ENCODE peak calls at places on chromosome 7, in eight cellular contexts. One of them, this sample, is unnamed.

GRCh38 chr7:134553976-134554375 is 5.1 kb downstream of the AKR1B15 start:
- DNase-seq in breast epithelium: no peak
- DNase-seq in GM23338: peak
- DNase-seq in endothelial cell of umbilical vein: no peak
- DNase-seq in SK-N-SH: no peak
- DNase-seq in stomach: peak
- DNase-seq in Panc1: no peak
- DNase-seq in sigmoid colon: no peak
- DNase-seq in this sample: no peak

GRCh38 chr7:43639858-43640491 is 57.1 kb downstream of the STK17A start:
- DNase-seq in endothelial cell of umbilical vein: peak
- DNase-seq in breast epithelium: no peak
- DNase-seq in stomach: peak
- DNase-seq in GM23338: no peak
- DNase-seq in SK-N-SH: no peak
- DNase-seq in Panc1: no peak
- DNase-seq in sigmoid colon: no peak
- DNase-seq in this sample: peak

GRCh38 chr7:15131661-15132060 is 229.1 kb upstream of the DGKB start:
- DNase-seq in sigmoid colon: no peak
- DNase-seq in stomach: no peak
- DNase-seq in Panc1: no peak
- DNase-seq in endothelial cell of umbilical vein: no peak
- DNase-seq in SK-N-SH: no peak
- DNase-seq in GM23338: no peak
- DNase-seq in breast epithelium: no peak
- DNase-seq in this sample: no peak

GRCh38 chr7:117062300-117062699 is 109.0 kb downstream of the ST7 start:
- DNase-seq in sigmoid colon: no peak
- DNase-seq in breast epithelium: no peak
- DNase-seq in endothelial cell of umbilical vein: no peak
- DNase-seq in SK-N-SH: no peak
- DNase-seq in stomach: no peak
- DNase-seq in Panc1: no peak
- DNase-seq in GM23338: no peak
- DNase-seq in this sample: no peak

GRCh38 chr7:37495574-37496184 is 47.0 kb upstream of the ELMO1 start:
- DNase-seq in sigmoid colon: no peak
- DNase-seq in Panc1: peak
- DNase-seq in GM23338: peak
- DNase-seq in breast epithelium: no peak
- DNase-seq in stomach: no peak
- DNase-seq in endothelial cell of umbilical vein: peak
- DNase-seq in SK-N-SH: peak
- DNase-seq in this sample: no peak

GRCh38 chr7:142248-142955 is 50.0 kb upstream of the FAM20C start:
- DNase-seq in stomach: peak
- DNase-seq in Panc1: no peak
- DNase-seq in breast epithelium: no peak
- DNase-seq in SK-N-SH: no peak
- DNase-seq in sigmoid colon: peak
- DNase-seq in GM23338: no peak
- DNase-seq in endothelial cell of umbilical vein: no peak
- DNase-seq in this sample: peak

GRCh38 chr7:713488-714230 is 12.8 kb upstream of the DNAAF5 start:
- DNase-seq in breast epithelium: no peak
- DNase-seq in sigmoid colon: peak
- DNase-seq in SK-N-SH: no peak
- DNase-seq in endothelial cell of umbilical vein: no peak
- DNase-seq in GM23338: no peak
- DNase-seq in Panc1: no peak
- DNase-seq in stomach: no peak
- DNase-seq in this sample: no peak

GRCh38 chr7:112449353-112449752 is 907 bp upstream of the IFRD1 start:
- DNase-seq in endothelial cell of umbilical vein: peak
- DNase-seq in breast epithelium: no peak
- DNase-seq in Panc1: peak
- DNase-seq in sigmoid colon: no peak
- DNase-seq in SK-N-SH: no peak
- DNase-seq in stomach: peak
- DNase-seq in GM23338: no peak
- DNase-seq in this sample: peak

DNA sequence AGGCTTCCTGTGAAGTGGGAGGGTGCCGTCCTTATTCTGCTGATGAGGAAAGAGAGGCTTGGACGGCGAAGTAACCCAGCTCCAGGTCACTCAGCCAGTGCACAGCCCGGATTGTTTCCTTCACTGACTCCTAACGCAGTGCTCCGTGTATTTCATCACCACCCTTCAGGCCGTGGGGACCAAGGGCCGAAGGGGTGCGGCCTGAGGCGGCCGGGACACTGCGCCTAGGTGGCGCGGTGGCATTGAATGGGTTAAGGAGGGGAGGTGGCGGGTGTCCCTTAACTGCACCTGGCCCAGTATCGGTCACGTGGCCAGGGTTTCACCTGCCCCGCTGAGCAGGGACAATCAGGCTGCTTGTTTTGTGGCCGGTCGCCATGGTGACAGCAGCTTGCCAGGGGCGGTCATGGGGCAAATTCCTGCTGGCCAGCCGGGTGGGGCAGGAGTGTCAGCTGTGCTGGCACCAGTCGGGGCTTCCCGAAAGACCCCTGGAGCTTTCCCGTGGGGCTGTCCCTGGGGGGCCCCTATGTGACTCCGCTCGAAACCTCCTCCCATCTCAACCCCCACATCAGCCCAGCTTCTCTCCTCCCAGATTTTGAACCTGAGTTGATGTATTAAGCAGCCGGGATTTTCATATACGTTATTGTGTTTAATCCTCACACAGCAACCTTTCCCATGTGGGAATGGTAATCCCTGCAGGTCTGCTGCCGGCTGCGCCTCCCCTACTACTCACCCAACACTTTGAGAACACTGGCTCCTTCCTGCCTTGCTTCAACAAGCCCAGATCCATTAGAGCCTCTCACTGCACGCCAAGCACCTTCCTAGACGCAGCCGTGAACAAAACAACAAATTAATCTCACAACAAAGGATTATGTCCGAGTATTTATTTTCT is 4.4 kb upstream of the ABHD11 start:
- DNase-seq in SK-N-SH: peak
- DNase-seq in GM23338: peak
- DNase-seq in endothelial cell of umbilical vein: no peak
- DNase-seq in stomach: peak
- DNase-seq in sigmoid colon: peak
- DNase-seq in Panc1: no peak
- DNase-seq in breast epithelium: peak
- DNase-seq in this sample: peak
- TF ChIP-seq POLR2AphosphoS5 in SK-N-SH: no peak
- TF ChIP-seq POLR2AphosphoS5 in GM23338: no peak
- TF ChIP-seq POLR2AphosphoS5 in endothelial cell of umbilical vein: no peak
- TF ChIP-seq POLR2AphosphoS5 in stomach: peak
- TF ChIP-seq POLR2AphosphoS5 in sigmoid colon: no peak
- TF ChIP-seq POLR2AphosphoS5 in Panc1: no peak
- TF ChIP-seq POLR2AphosphoS5 in breast epithelium: peak
- TF ChIP-seq POLR2AphosphoS5 in this sample: peak

GRCh38 chr7:13161125-13161524 is 473.7 kb downstream of the ARL4A start:
- DNase-seq in endothelial cell of umbilical vein: no peak
- DNase-seq in GM23338: no peak
- DNase-seq in SK-N-SH: no peak
- DNase-seq in stomach: no peak
- DNase-seq in sigmoid colon: no peak
- DNase-seq in Panc1: no peak
- DNase-seq in breast epithelium: no peak
- DNase-seq in this sample: no peak
- TF ChIP-seq POLR2AphosphoS5 in endothelial cell of umbilical vein: no peak
- TF ChIP-seq POLR2AphosphoS5 in GM23338: no peak
- TF ChIP-seq POLR2AphosphoS5 in SK-N-SH: no peak
- TF ChIP-seq POLR2AphosphoS5 in stomach: no peak
- TF ChIP-seq POLR2AphosphoS5 in sigmoid colon: no peak
- TF ChIP-seq POLR2AphosphoS5 in Panc1: no peak
- TF ChIP-seq POLR2AphosphoS5 in breast epithelium: no peak
- TF ChIP-seq POLR2AphosphoS5 in this sample: no peak

GRCh38 chr7:22082886-22083710 is 137.4 kb upstream of the CDCA7L start:
- DNase-seq in breast epithelium: peak
- DNase-seq in Panc1: peak
- DNase-seq in endothelial cell of umbilical vein: peak
- DNase-seq in SK-N-SH: peak
- DNase-seq in sigmoid colon: peak
- DNase-seq in GM23338: peak
- DNase-seq in stomach: peak
- DNase-seq in this sample: peak
- TF ChIP-seq POLR2AphosphoS5 in breast epithelium: no peak
- TF ChIP-seq POLR2AphosphoS5 in Panc1: no peak
- TF ChIP-seq POLR2AphosphoS5 in endothelial cell of umbilical vein: no peak
- TF ChIP-seq POLR2AphosphoS5 in SK-N-SH: peak
- TF ChIP-seq POLR2AphosphoS5 in sigmoid colon: no peak
- TF ChIP-seq POLR2AphosphoS5 in GM23338: peak
- TF ChIP-seq POLR2AphosphoS5 in stomach: no peak
- TF ChIP-seq POLR2AphosphoS5 in this sample: no peak

GRCh38 chr7:151711906-151712771 is 164.8 kb downstream of the PRKAG2 start:
- DNase-seq in SK-N-SH: no peak
- DNase-seq in sigmoid colon: no peak
- DNase-seq in GM23338: no peak
- DNase-seq in stomach: no peak
- DNase-seq in breast epithelium: no peak
- DNase-seq in Panc1: no peak
- DNase-seq in endothelial cell of umbilical vein: no peak
- DNase-seq in this sample: no peak
- TF ChIP-seq POLR2AphosphoS5 in SK-N-SH: no peak
- TF ChIP-seq POLR2AphosphoS5 in sigmoid colon: no peak
- TF ChIP-seq POLR2AphosphoS5 in GM23338: no peak
- TF ChIP-seq POLR2AphosphoS5 in stomach: no peak
- TF ChIP-seq POLR2AphosphoS5 in breast epithelium: no peak
- TF ChIP-seq POLR2AphosphoS5 in Panc1: no peak
- TF ChIP-seq POLR2AphosphoS5 in endothelial cell of umbilical vein: no peak
- TF ChIP-seq POLR2AphosphoS5 in this sample: no peak

GRCh38 chr7:148803094-148803493 is 81.0 kb downstream of the EZH2 start:
- DNase-seq in GM23338: no peak
- DNase-seq in Panc1: no peak
- DNase-seq in stomach: no peak
- DNase-seq in sigmoid colon: no peak
- DNase-seq in SK-N-SH: no peak
- DNase-seq in breast epithelium: no peak
- DNase-seq in endothelial cell of umbilical vein: no peak
- DNase-seq in this sample: no peak
- TF ChIP-seq POLR2AphosphoS5 in GM23338: no peak
- TF ChIP-seq POLR2AphosphoS5 in Panc1: peak
- TF ChIP-seq POLR2AphosphoS5 in stomach: no peak
- TF ChIP-seq POLR2AphosphoS5 in sigmoid colon: no peak
- TF ChIP-seq POLR2AphosphoS5 in SK-N-SH: no peak
- TF ChIP-seq POLR2AphosphoS5 in breast epithelium: no peak
- TF ChIP-seq POLR2AphosphoS5 in endothelial cell of umbilical vein: no peak
- TF ChIP-seq POLR2AphosphoS5 in this sample: no peak

GRCh38 chr7:151232272-151233110 is at the start of gene CHPF2:
- DNase-seq in SK-N-SH: peak
- DNase-seq in breast epithelium: peak
- DNase-seq in Panc1: no peak
- DNase-seq in GM23338: peak
- DNase-seq in endothelial cell of umbilical vein: peak
- DNase-seq in sigmoid colon: peak
- DNase-seq in stomach: peak
- DNase-seq in this sample: peak

GRCh38 chr7:151233804-151234203 is 1.5 kb downstream of the CHPF2 start:
- DNase-seq in GM23338: no peak
- DNase-seq in sigmoid colon: peak
- DNase-seq in breast epithelium: no peak
- DNase-seq in stomach: no peak
- DNase-seq in endothelial cell of umbilical vein: no peak
- DNase-seq in SK-N-SH: peak
- DNase-seq in Panc1: no peak
- DNase-seq in this sample: no peak

GRCh38 chr7:151235091-151235787 is 3.0 kb downstream of the CHPF2 start:
- DNase-seq in GM23338: no peak
- DNase-seq in endothelial cell of umbilical vein: no peak
- DNase-seq in Panc1: no peak
- DNase-seq in stomach: no peak
- DNase-seq in breast epithelium: no peak
- DNase-seq in sigmoid colon: peak
- DNase-seq in SK-N-SH: no peak
- DNase-seq in this sample: no peak

GRCh38 chr7:151231964-151232271 is 365 bp upstream of the CHPF2 start:
- DNase-seq in endothelial cell of umbilical vein: no peak
- DNase-seq in SK-N-SH: no peak
- DNase-seq in stomach: no peak
- DNase-seq in sigmoid colon: no peak
- DNase-seq in GM23338: no peak
- DNase-seq in breast epithelium: no peak
- DNase-seq in Panc1: no peak
- DNase-seq in this sample: no peak

DNA sequence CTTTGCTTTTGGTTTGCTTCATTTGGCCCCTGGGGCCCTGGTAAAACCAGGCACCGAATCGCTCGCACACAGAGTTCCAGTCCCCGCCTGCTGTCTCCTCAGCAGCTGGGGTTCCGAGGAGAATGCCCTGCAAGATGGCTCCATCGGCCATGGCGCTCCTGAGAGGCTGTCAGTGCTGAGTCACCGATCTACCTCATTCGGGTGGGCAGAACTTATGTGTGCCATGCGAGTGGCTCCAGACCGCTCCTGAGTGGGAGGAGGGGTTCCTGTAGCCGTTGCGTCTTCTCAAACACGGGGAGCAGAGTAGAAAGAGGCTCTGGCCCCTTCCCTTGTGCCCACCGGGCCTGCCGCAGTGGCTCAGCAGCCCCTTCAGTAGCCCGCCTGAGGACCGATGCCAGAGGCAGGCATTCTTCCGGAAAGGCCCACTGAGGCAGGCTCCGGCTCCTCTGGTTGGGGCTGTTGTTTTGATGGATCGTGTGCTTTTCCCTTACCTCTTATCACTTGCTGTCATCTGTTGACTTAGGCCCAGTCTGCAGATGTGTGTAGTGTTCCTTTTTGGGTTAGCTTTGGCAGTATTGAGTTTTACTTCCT is 923 bp downstream of the CHPF2 start:
- DNase-seq in endothelial cell of umbilical vein: peak
- DNase-seq in GM23338: peak
- DNase-seq in breast epithelium: no peak
- DNase-seq in stomach: peak
- DNase-seq in Panc1: no peak
- DNase-seq in sigmoid colon: peak
- DNase-seq in SK-N-SH: peak
- DNase-seq in this sample: no peak
- TF ChIP-seq POLR2AphosphoS5 in endothelial cell of umbilical vein: no peak
- TF ChIP-seq POLR2AphosphoS5 in GM23338: no peak
- TF ChIP-seq POLR2AphosphoS5 in breast epithelium: no peak
- TF ChIP-seq POLR2AphosphoS5 in stomach: no peak
- TF ChIP-seq POLR2AphosphoS5 in Panc1: no peak
- TF ChIP-seq POLR2AphosphoS5 in sigmoid colon: no peak
- TF ChIP-seq POLR2AphosphoS5 in SK-N-SH: peak
- TF ChIP-seq POLR2AphosphoS5 in this sample: no peak